ENCODE peak calls at places on chromosomes 4 and X, in ten cellular contexts. P is testis, H is adrenal gland, N is A549, K is stomach, U is breast epithelium, Q is heart left ventricle, L is suprapubic skin, E is ovary, R is body of pancreas. A is an unnamed sample. For H3K4me1, the result is how much of the 10 kb centered on the place peaks cover.

GRCh38 chr4:114132830-114133229 is 153.4 kb upstream of the ARSJ start:
- DNase-seq in P (no peak), H (no peak), N (peak), K (no peak), U (no peak), Q (no peak), L (no peak), E (no peak), R (no peak), A (no peak)

GRCh38 chrX:25005034-25005381 is 10.8 kb downstream of the ARX start:
- DNase-seq in P (no peak), H (no peak), N (no peak), K (no peak), U (no peak), Q (no peak), L (no peak), E (no peak), R (no peak), A (no peak)

GRCh38 chr4:73589887-73590801 is 30.1 kb downstream of the RASSF6 start:
- DNase-seq in P (no peak), H (no peak), N (no peak), K (no peak), U (no peak), Q (no peak), L (no peak), E (no peak), R (peak), A (no peak)

GRCh38 chrX:114959729-114960128 is 57.7 kb downstream of the IL13RA2 start:
- DNase-seq in P (no peak), H (no peak), N (peak), K (no peak), U (no peak), Q (no peak), L (no peak), E (no peak), R (no peak), A (no peak)

GRCh38 chr4:140395668-140396067 is 22.2 kb downstream of the SCOC start:
- DNase-seq in P (no peak), H (no peak), N (no peak), K (no peak), U (no peak), Q (no peak), L (no peak), E (no peak), R (no peak), A (no peak)

GRCh38 chrX:71609095-71609750 is 9.1 kb downstream of the CXCR3 start:
- DNase-seq in P (no peak), H (no peak), N (no peak), K (no peak), U (no peak), Q (no peak), L (no peak), E (no peak), R (no peak), A (no peak)

GRCh38 chrX:132490086-132490419 is 1.2 kb upstream of the MBNL3 start:
- DNase-seq in P (no peak), H (no peak), N (no peak), K (no peak), U (no peak), Q (no peak), L (no peak), E (no peak), R (no peak), A (no peak)

GRCh38 chr4:171266666-171267065 is 546.5 kb upstream of the GALNTL6 start:
- DNase-seq in P (peak), H (no peak), N (no peak), K (no peak), U (no peak), Q (no peak), L (no peak), E (no peak), R (no peak), A (no peak)

GRCh38 chrX:31199770-31200114 is 127.9 kb upstream of the FTHL17 start:
- DNase-seq in P (no peak), H (no peak), N (no peak), K (peak), U (no peak), Q (no peak), L (no peak), E (no peak), R (peak), A (no peak)

GRCh38 chr4:59553739-59554126 is 1646.4 kb upstream of the ADGRL3 start:
- DNase-seq in P (no peak), H (no peak), N (peak), K (no peak), U (no peak), Q (no peak), L (no peak), E (no peak), R (no peak), A (no peak)

GRCh38 chr4:6582889-6583504 is 8.0 kb downstream of the MAN2B2 start:
- DNase-seq in P (peak), H (no peak), N (peak), K (no peak), U (no peak), Q (peak), L (no peak), E (no peak), R (no peak), A (no peak)

GRCh38 chr4:183320211-183321068 is at the start of gene CLDN22:
- DNase-seq in P (no peak), H (no peak), N (no peak), K (no peak), U (no peak), Q (no peak), L (no peak), E (no peak), R (no peak), A (no peak)

GRCh38 chr4:159735281-159736207 is 632.7 kb downstream of the RAPGEF2 start:
- DNase-seq in P (no peak), H (no peak), N (no peak), K (no peak), U (no peak), Q (no peak), L (no peak), E (no peak), R (no peak), A (no peak)

GRCh38 chr4:118279920-118280432 is 72.8 kb downstream of the PRSS12 start:
- DNase-seq in P (no peak), H (no peak), N (no peak), K (no peak), U (no peak), Q (no peak), L (no peak), E (no peak), R (no peak), A (no peak)

GRCh38 chrX:48971325-48972213 is at the start of gene KCND1:
- DNase-seq in P (peak), H (peak), N (no peak), K (peak), U (peak), Q (no peak), L (no peak), E (no peak), R (peak), A (no peak)

GRCh38 chr4:26104056-26104685 is 190.2 kb downstream of the SMIM20 start:
- DNase-seq in P (no peak), H (no peak), N (no peak), K (no peak), U (no peak), Q (no peak), L (no peak), E (no peak), R (no peak), A (no peak)

GRCh38 chrX:136823175-136823574 is 42.4 kb upstream of the ARHGEF6 start:
- DNase-seq in P (no peak), H (no peak), N (no peak), K (no peak), U (no peak), Q (no peak), L (no peak), E (no peak), R (no peak), A (no peak)

GRCh38 chr4:20839957-20840356 is 139.7 kb downstream of the PACRGL start:
- DNase-seq in P (no peak), H (no peak), N (peak), K (no peak), U (no peak), Q (no peak), L (no peak), E (no peak), R (no peak), A (no peak)

GRCh38 chr4:14257903-14258302 is 630.4 kb upstream of the BOD1L1 start:
- DNase-seq in P (no peak), H (no peak), N (no peak), K (no peak), U (no peak), Q (no peak), L (no peak), E (no peak), R (no peak), A (no peak)

GRCh38 chr4:120299631-120300030 is 233.0 kb upstream of the MAD2L1 start:
- DNase-seq in P (no peak), H (no peak), N (no peak), K (no peak), U (no peak), Q (no peak), L (no peak), E (no peak), R (no peak), A (no peak)

GRCh38 chr4:156832886-156833285 is 138.7 kb downstream of the PDGFC start:
- DNase-seq in P (no peak), H (no peak), N (no peak), K (no peak), U (no peak), Q (no peak), L (no peak), E (no peak), R (no peak), A (no peak)

GRCh38 chr4:149574973-149575372 is 240.7 kb downstream of the IQCM start:
- DNase-seq in P (peak), H (no peak), N (no peak), K (no peak), U (no peak), Q (no peak), L (no peak), E (no peak), R (no peak), A (no peak)

GRCh38 chr4:100790838-100791615 is 273.2 kb upstream of the EMCN start:
- DNase-seq in P (no peak), H (no peak), N (no peak), K (no peak), U (no peak), Q (no peak), L (no peak), E (no peak), R (no peak), A (no peak)

GRCh38 chr4:81198151-81198550 is 16.9 kb downstream of the PRKG2 start:
- DNase-seq in P (no peak), H (no peak), N (no peak), K (peak), U (no peak), Q (no peak), L (no peak), E (no peak), R (no peak), A (no peak)

GRCh38 chr4:1410491-1411325 is 4.5 kb upstream of the NKX1-1 start:
- DNase-seq in P (peak), H (peak), N (no peak), K (peak), U (peak), Q (peak), L (peak), E (no peak), R (peak), A (no peak)

GRCh38 chr4:184695178-184695896 is 38.6 kb downstream of the CENPU start:
- DNase-seq in P (no peak), H (peak), N (no peak), K (no peak), U (no peak), Q (no peak), L (no peak), E (no peak), R (no peak), A (no peak)

GRCh38 chrX:150913511-150913910 is 15.0 kb upstream of the CD99L2 start:
- DNase-seq in P (no peak), H (no peak), N (no peak), K (no peak), U (no peak), Q (no peak), L (no peak), E (no peak), R (no peak), A (no peak)

GRCh38 chrX:39857780-39858179 is 240.0 kb downstream of the BCOR start:
- DNase-seq in P (no peak), H (no peak), N (no peak), K (no peak), U (no peak), Q (no peak), L (no peak), E (no peak), R (no peak), A (no peak)

GRCh38 chr4:18022572-18023039 is 1.1 kb upstream of the LCORL start:
- DNase-seq in P (no peak), H (no peak), N (no peak), K (no peak), U (no peak), Q (no peak), L (no peak), E (no peak), R (no peak), A (no peak)

GRCh38 chrX:112147206-112147605 is 64.6 kb upstream of the TRPC5 start:
- DNase-seq in P (peak), H (peak), N (peak), K (no peak), U (no peak), Q (no peak), L (no peak), E (no peak), R (no peak), A (no peak)

GRCh38 chrX:47366051-47366722 is 4.2 kb upstream of the ZNF157 start:
- DNase-seq in P (peak), H (peak), N (peak), K (peak), U (peak), Q (peak), L (peak), E (peak), R (peak), A (peak)

GRCh38 chr4:76998251-76998901 is 48.8 kb downstream of the SEPTIN11 start:
- DNase-seq in P (no peak), H (no peak), N (no peak), K (no peak), U (no peak), Q (no peak), L (no peak), E (no peak), R (no peak), A (no peak)

GRCh38 chr4:76996445-76996844 is 46.9 kb downstream of the SEPTIN11 start:
- DNase-seq in P (no peak), H (no peak), N (no peak), K (no peak), U (no peak), Q (no peak), L (no peak), E (no peak), R (no peak), A (no peak)

GRCh38 chr4:76993787-76994641 is 44.5 kb downstream of the SEPTIN11 start:
- DNase-seq in P (no peak), H (no peak), N (no peak), K (no peak), U (no peak), Q (no peak), L (no peak), E (no peak), R (no peak), A (peak)

GRCh38 chr4:76995776-76996175 is 46.2 kb downstream of the SEPTIN11 start:
- DNase-seq in P (no peak), H (no peak), N (no peak), K (no peak), U (no peak), Q (no peak), L (no peak), E (no peak), R (no peak), A (no peak)

DNA sequence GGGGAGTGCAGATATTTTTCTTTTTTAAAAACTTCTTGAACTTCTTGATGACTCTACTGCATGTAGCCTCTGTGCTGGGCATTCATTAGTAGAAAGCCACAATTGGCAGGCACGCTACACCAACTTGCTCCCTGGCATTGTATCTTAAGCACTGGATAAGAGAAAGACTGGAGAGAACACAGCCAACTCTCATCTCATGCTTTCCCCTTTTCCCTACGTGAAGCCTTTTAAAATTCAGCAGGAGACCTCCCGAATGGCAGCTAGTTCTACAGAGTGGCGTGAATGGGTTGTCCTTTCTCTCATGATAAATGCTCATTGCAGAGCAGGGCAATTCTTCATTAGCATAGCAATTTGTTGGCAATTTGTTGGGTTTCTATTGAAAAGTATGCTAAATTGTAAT is 47.9 kb downstream of the SEPTIN11 start:
- DNase-seq in P (no peak), H (no peak), N (no peak), K (no peak), U (no peak), Q (no peak), L (no peak), E (no peak), R (no peak), A (no peak)
- H3K4me1 ChIP-seq in P (under half), H (under half), N (under half), K (under half), U (under half), Q (under half), L (under half), E (under half), R (under half), A (under half)

GRCh38 chr4:51845736-51846135 is 2.8 kb downstream of the DCUN1D4 start:
- DNase-seq in P (no peak), H (no peak), N (no peak), K (no peak), U (no peak), Q (no peak), L (no peak), E (no peak), R (no peak), A (no peak)

GRCh38 chr4:51842554-51843308 is at the start of gene DCUN1D4:
- DNase-seq in P (peak), H (peak), N (peak), K (peak), U (peak), Q (peak), L (peak), E (peak), R (peak), A (peak)

GRCh38 chr4:51844157-51845054 is 1.5 kb downstream of the DCUN1D4 start:
- DNase-seq in P (peak), H (peak), N (peak), K (peak), U (peak), Q (peak), L (peak), E (peak), R (peak), A (peak)

GRCh38 chr4:51843309-51844156 is 580 bp downstream of the DCUN1D4 start:
- DNase-seq in P (peak), H (peak), N (peak), K (peak), U (peak), Q (peak), L (peak), E (peak), R (peak), A (no peak)

GRCh38 chr4:51845055-51845426 is 2.1 kb downstream of the DCUN1D4 start:
- DNase-seq in P (no peak), H (no peak), N (no peak), K (no peak), U (no peak), Q (no peak), L (no peak), E (no peak), R (no peak), A (no peak)
- TF ChIP-seq POLR2A in P (no peak), H (no peak), N (no peak), K (no peak), U (no peak), Q (no peak), L (no peak), E (no peak), R (no peak), A (no peak)

GRCh38 chrX:45765726-45766125 is 565.0 kb upstream of the DIPK2B start:
- DNase-seq in P (no peak), H (no peak), N (no peak), K (no peak), U (no peak), Q (no peak), L (no peak), E (no peak), R (no peak), A (no peak)
- H3K4me3 ChIP-seq in P (no peak), H (no peak), N (no peak), K (no peak), U (no peak), Q (peak), L (no peak), E (no peak), R (no peak), A (no peak)

DNA sequence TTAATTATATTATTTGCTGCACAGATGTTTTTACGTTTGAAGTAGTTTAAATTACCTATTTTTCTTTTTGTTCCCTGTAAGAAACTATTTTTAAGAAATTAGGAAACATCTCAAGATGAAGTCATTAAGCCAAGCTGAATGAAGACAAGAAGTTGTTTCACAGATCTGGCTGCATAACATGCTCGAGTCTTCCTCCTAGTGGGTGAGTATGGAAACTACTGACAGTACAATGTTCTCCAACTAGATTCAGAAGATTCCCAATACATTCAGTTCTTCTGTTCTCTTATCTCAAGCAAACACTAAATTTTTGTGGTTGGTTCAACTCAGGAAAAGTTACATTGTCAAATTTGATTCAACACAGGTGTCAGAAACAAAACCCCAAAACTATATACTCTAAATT is 256.8 kb upstream of the VCX start:
- DNase-seq in P (no peak), H (no peak), N (no peak), K (no peak), U (no peak), Q (no peak), L (no peak), E (no peak), R (no peak), A (no peak)
- H3K4me1 ChIP-seq in P (under half), H (under half), N (under half), K (under half), U (under half), Q (under half), L (under half), E (under half), R (under half), A (under half)

A was measured in Peyer's patch.